ENCODE peak calls at places on chromosomes 1 and 21, in nine cellular contexts. A is right cardiac atrium; F is GM23338; T is tibial nerve; G is Peyer's patch; X is CD8-positive, alpha-beta memory T cell; D is IMR-90; O is breast epithelium; V is tibial artery. J is an unnamed sample. For H3K4me1, the result is how much of the 10 kb centered on the place peaks cover.

GRCh38 chr1:151106891-151107290 is 36.3 kb downstream of the GABPB2 start:
- DNase-seq in A (no peak), F (no peak), T (no peak), G (no peak), X (no peak), D (peak), O (no peak), V (no peak), J (no peak)

GRCh38 chr1:81021134-81021533 is 779.6 kb upstream of the ADGRL2 start:
- DNase-seq in A (no peak), F (no peak), T (no peak), G (no peak), X (no peak), D (peak), O (no peak), V (no peak), J (no peak)

GRCh38 chr1:193581338-193581737 is 394.9 kb upstream of the B3GALT2 start:
- DNase-seq in A (peak), F (no peak), T (no peak), G (no peak), X (no peak), D (no peak), O (no peak), V (no peak), J (no peak)

GRCh38 chr1:111467805-111468716 is 5.7 kb upstream of the C1orf162 start:
- DNase-seq in A (no peak), F (no peak), T (no peak), G (no peak), X (no peak), D (no peak), O (no peak), V (no peak), J (no peak)

GRCh38 chr1:111369177-111369576 is 58.4 kb downstream of the OVGP1 start:
- DNase-seq in A (no peak), F (no peak), T (no peak), G (no peak), X (no peak), D (no peak), O (no peak), V (no peak), J (no peak)

GRCh38 chr1:209249280-209249670 is 334.2 kb upstream of the CAMK1G start:
- DNase-seq in A (no peak), F (peak), T (no peak), G (no peak), X (no peak), D (no peak), O (no peak), V (no peak), J (no peak)

GRCh38 chr1:230977781-230978490 is 725 bp downstream of the TTC13 start:
- DNase-seq in A (peak), F (peak), T (no peak), G (peak), X (peak), D (peak), O (no peak), V (peak), J (no peak)

GRCh38 chr1:91883470-91883869 is 2.5 kb downstream of the TGFBR3 start:
- DNase-seq in A (no peak), F (no peak), T (no peak), G (no peak), X (no peak), D (peak), O (no peak), V (no peak), J (no peak)

GRCh38 chr1:55037733-55038551 is 1.4 kb upstream of the PCSK9 start:
- DNase-seq in A (no peak), F (no peak), T (no peak), G (peak), X (no peak), D (no peak), O (no peak), V (no peak), J (no peak)

GRCh38 chr1:52159033-52159789 is 17.3 kb downstream of the ZFYVE9 start:
- DNase-seq in A (no peak), F (no peak), T (no peak), G (no peak), X (no peak), D (peak), O (no peak), V (no peak), J (no peak)

GRCh38 chr1:6922096-6922931 is 137.1 kb downstream of the CAMTA1 start:
- DNase-seq in A (peak), F (no peak), T (peak), G (no peak), X (no peak), D (peak), O (peak), V (peak), J (no peak)

GRCh38 chr1:6927626-6928025 is 142.4 kb downstream of the CAMTA1 start:
- DNase-seq in A (no peak), F (no peak), T (no peak), G (no peak), X (no peak), D (peak), O (peak), V (no peak), J (no peak)

GRCh38 chr1:6923955-6924890 is 139.0 kb downstream of the CAMTA1 start:
- DNase-seq in A (no peak), F (no peak), T (no peak), G (no peak), X (no peak), D (no peak), O (no peak), V (no peak), J (no peak)

GRCh38 chr1:6923012-6923805 is 138.0 kb downstream of the CAMTA1 start:
- DNase-seq in A (no peak), F (no peak), T (no peak), G (no peak), X (no peak), D (no peak), O (no peak), V (no peak), J (no peak)

GRCh38 chr1:6924891-6925290 is 139.6 kb downstream of the CAMTA1 start:
- DNase-seq in A (peak), F (no peak), T (no peak), G (no peak), X (no peak), D (no peak), O (no peak), V (no peak), J (no peak)
- H3K4me1 ChIP-seq in A (under half), F (under half), T (under half), G (under half), X (under half), D (under half), O (under half), V (under half), J (under half)

GRCh38 chr1:205450448-205450847 is 5.4 kb downstream of the BLACAT1 start:
- DNase-seq in A (no peak), F (peak), T (no peak), G (no peak), X (no peak), D (no peak), O (no peak), V (no peak), J (no peak)
- H3K4me1 ChIP-seq in A (under half), F (half or more), T (under half), G (under half), X (under half), D (under half), O (under half), V (under half), J (under half)

DNA sequence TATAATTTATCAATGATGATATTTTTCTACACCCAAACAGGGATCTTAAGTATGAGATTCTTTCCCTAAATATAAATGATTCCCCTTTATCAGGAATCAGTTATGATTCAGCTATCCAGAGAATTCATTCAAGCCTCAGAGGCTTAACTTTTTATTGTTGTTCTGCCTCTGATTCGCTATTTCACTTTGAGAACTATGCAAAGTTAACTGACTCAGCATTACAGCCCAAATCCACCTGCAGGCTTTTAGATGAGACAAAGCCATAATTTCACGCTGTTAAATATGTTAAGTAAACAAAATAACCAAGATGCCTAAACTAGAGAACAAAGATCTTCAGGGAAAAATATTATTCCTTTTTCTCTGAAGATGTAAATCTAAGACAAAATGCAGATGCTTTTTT is 8.5 kb downstream of the SCYL3 start:
- DNase-seq in A (no peak), F (no peak), T (no peak), G (no peak), X (no peak), D (peak), O (no peak), V (no peak), J (no peak)
- H3K4me1 ChIP-seq in A (under half), F (under half), T (under half), G (under half), X (under half), D (under half), O (under half), V (under half), J (under half)

GRCh38 chr1:44808938-44809917 is 905 bp downstream of the BTBD19 start:
- DNase-seq in A (peak), F (no peak), T (no peak), G (peak), X (peak), D (peak), O (no peak), V (peak), J (no peak)
- H3K4me1 ChIP-seq in A (under half), F (under half), T (half or more), G (half or more), X (half or more), D (half or more), O (under half), V (half or more), J (under half)

GRCh38 chr21:44925027-44925755 is 4.5 kb upstream of the ITGB2 start:
- DNase-seq in A (no peak), F (no peak), T (no peak), G (no peak), X (no peak), D (peak), O (no peak), V (no peak), J (no peak)
- H3K4me1 ChIP-seq in A (under half), F (under half), T (under half), G (under half), X (half or more), D (under half), O (under half), V (under half), J (under half)

J was measured in RWPE2.